ENCODE peak calls at places on chromosomes 12 and 14, in six cellular contexts. K is IMR-90, M is RWPE1, C is HepG2, E is fibroblast of pulmonary artery, D is AG04449. U is an unnamed sample.

GRCh38 chr12:123931686-123932321 is 40.8 kb downstream of the CCDC92 start:
- DNase-seq in C (no peak), K (no peak), E (no peak), D (no peak), M (no peak), U (no peak)

GRCh38 chr12:59322473-59322872 is 273.4 kb upstream of the SLC16A7 start:
- DNase-seq in M (no peak), K (no peak), E (no peak), C (no peak), D (no peak), U (no peak)

GRCh38 chr14:95218006-95218405 is 60.7 kb upstream of the DICER1 start:
- DNase-seq in E (no peak), M (no peak), C (no peak), K (no peak), D (no peak), U (no peak)

GRCh38 chr14:70731447-70732239 is 77.7 kb downstream of the MAP3K9 start:
- DNase-seq in C (no peak), M (no peak), D (no peak), K (no peak), E (no peak), U (no peak)

GRCh38 chr12:96387981-96388380 is 12.3 kb downstream of the CDK17 start:
- DNase-seq in M (no peak), D (no peak), C (no peak), E (no peak), K (no peak), U (no peak)

GRCh38 chr12:93849946-93850345 is 172.8 kb downstream of the CRADD start:
- DNase-seq in E (no peak), D (no peak), M (no peak), K (no peak), C (no peak), U (no peak)

GRCh38 chr14:99242816-99243795 is 28.9 kb downstream of the BCL11B start:
- DNase-seq in D (no peak), K (no peak), C (no peak), M (no peak), E (no peak), U (no peak)

GRCh38 chr12:15629108-15629507 is 160.1 kb downstream of the EPS8 start:
- DNase-seq in D (peak; percentile 71), M (peak; percentile 42), C (peak; percentile 99), E (peak; percentile 99), K (peak; percentile 98), U (peak; percentile 81)

GRCh38 chr14:37681486-37681885 is 86.1 kb downstream of the TTC6 start:
- DNase-seq in E (no peak), D (no peak), K (no peak), C (no peak), M (no peak), U (no peak)

GRCh38 chr14:65792208-65792905 is 379.8 kb downstream of the FUT8 start:
- DNase-seq in M (no peak), D (no peak), K (peak; percentile 37), C (no peak), E (no peak), U (peak; percentile 73)

GRCh38 chr14:91870001-91870400 is 2.7 kb upstream of the TC2N start:
- DNase-seq in M (peak; percentile 27), D (no peak), K (no peak), C (peak; percentile 5), E (no peak), U (no peak)

GRCh38 chr12:40281791-40282364 is 57.1 kb downstream of the LRRK2 start:
- DNase-seq in K (no peak), M (no peak), D (no peak), C (no peak), E (no peak), U (no peak)

GRCh38 chr12:10304161-10304574 is 3.5 kb upstream of the KLRD1 start:
- DNase-seq in D (peak; percentile 31), C (no peak), E (peak; percentile 14), K (peak; percentile 87), M (no peak), U (peak; percentile 80)

GRCh38 chr12:127070512-127071157 is 1196.3 kb upstream of the TMEM132C start:
- DNase-seq in M (no peak), E (no peak), D (no peak), K (no peak), C (no peak), U (no peak)

GRCh38 chr12:12705833-12706520 is 10.0 kb upstream of the GPR19 start:
- DNase-seq in M (no peak), D (no peak), C (no peak), K (no peak), E (no peak), U (no peak)

GRCh38 chr14:52961060-52961639 is 10.3 kb upstream of the FERMT2 start:
- DNase-seq in K (peak; percentile 68), C (peak; percentile 70), D (no peak), M (peak; percentile 72), E (peak; percentile 84), U (peak; percentile 57)

GRCh38 chr12:4169959-4170358 is 103.6 kb upstream of the CCND2 start:
- DNase-seq in D (no peak), E (no peak), K (no peak), M (no peak), C (no peak), U (no peak)

GRCh38 chr14:61145258-61145902 is 135.8 kb downstream of the TMEM30B start:
- DNase-seq in D (peak; percentile 94), M (peak; percentile 61), C (no peak), K (peak; percentile 99), E (peak; percentile 80), U (peak; percentile 89)

GRCh38 chr14:106286697-106287290 is 760.4 kb downstream of the TMEM121 start:
- DNase-seq in E (no peak), M (no peak), K (no peak), D (no peak), C (no peak), U (no peak)

GRCh38 chr12:6493580-6494350 is at the start of gene NCAPD2:
- DNase-seq in D (peak; percentile 55), K (peak; percentile 93), C (peak; percentile 94), M (peak; percentile 97), E (peak; percentile 96), U (peak; percentile 97)
- TF ChIP-seq CTCF in D (peak; percentile 24), K (no peak), C (no peak), M (no peak), E (no peak), U (peak; percentile 66)

GRCh38 chr14:74765721-74766120 is 2.6 kb downstream of the YLPM1 start:
- DNase-seq in M (no peak), C (no peak), K (no peak), D (no peak), E (no peak), U (no peak)

GRCh38 chr14:74763803-74764531 is 851 bp downstream of the YLPM1 start:
- DNase-seq in K (peak; percentile 17), E (no peak), M (peak; percentile 38), D (no peak), C (no peak), U (peak; percentile 7)

GRCh38 chr14:74762917-74763802 is at the start of gene YLPM1:
- DNase-seq in D (peak; percentile 86), E (peak; percentile 99), M (peak; percentile 91), K (peak; percentile 98), C (peak; percentile 94), U (peak; percentile 98)
- TF ChIP-seq CTCF in D (peak; percentile 76), E (peak; percentile 39), M (peak; percentile 73), K (peak; percentile 75), C (peak; percentile 85), U (peak; percentile 37)

GRCh38 chr14:69490219-69490918 is 5.8 kb downstream of the PLEKHD1 start:
- DNase-seq in C (no peak), D (no peak), E (no peak), K (no peak), M (no peak), U (no peak)
- TF ChIP-seq CTCF in C (no peak), D (no peak), E (no peak), K (no peak), M (no peak), U (no peak)

DNA sequence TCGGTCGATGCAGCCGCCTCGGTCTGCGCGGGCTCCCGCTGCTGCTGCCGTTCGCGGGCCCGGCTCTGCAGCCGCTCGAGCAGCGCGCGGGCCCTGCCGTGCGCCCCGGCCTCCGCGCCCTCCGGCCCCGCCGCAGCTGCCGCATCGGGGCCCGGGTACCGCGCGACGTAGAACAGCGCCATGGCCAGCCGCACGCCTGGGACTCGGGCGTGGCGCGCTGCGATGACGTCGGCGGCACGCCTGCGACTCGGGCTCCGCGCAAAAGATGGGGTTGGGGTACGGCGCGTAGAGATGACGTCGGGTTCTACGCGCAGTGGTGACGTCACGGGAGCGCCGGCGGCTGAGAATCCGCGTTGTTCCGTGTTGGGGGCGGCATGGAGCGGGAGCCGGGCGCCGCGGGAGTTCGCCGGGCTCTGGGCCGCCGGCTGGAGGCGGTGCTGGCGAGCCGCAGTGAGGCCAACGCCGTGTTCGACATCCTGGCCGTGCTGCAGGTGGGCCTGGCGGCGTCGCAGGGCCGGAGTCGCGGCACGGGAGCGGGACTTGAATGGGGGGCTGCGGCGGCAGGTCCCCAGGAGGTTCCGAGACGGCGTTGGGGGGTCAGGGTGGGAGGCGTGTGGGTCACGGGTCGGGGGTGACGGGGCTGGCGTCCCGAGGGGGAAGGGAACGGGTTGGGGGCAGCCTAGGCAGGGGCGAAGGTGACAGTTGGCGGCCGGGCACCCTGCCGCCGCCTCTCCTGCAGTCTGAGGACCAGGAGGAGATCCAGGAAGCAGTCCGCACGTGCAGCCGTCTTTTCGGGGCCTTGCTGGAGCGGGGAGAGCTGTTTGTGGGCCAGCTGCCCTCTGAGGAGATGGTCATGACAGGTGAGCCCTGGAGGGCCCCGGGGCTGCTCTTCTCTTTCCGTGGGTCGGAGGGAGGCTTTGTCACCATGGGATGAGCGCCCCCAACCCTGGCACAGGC is at the start of the genes DDX51 and NOC4L:
- DNase-seq in E (peak; percentile 96), D (peak; percentile 58), C (peak; percentile 81), M (peak; percentile 96), K (peak; percentile 93), U (peak; percentile 90)
- TF ChIP-seq CTCF in E (no peak), D (no peak), C (peak; percentile 53), M (no peak), K (peak; percentile 7), U (no peak)

DNA sequence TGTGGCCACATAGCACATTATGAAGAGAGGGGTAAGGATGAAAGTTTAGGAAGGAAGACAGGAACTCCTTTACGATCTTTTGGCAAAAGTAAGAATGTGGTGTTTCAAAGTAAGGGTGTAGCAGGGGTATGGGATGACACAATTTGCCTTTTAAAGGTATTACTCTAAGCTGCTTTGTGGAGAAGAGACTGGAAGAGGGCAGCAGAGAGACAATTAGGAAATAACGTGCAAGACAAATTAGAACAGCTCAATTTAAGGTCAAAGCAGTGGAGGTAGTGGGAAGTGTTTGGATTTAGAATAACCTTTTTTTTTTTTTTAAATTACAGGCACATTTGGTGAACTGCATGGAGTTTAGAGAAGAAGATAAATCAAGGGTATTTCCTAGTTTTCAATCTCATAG is 342.6 kb downstream of the NOVA1 start:
- DNase-seq in D (no peak), K (peak; percentile 31), M (peak; percentile 1), C (no peak), E (peak; percentile 71), U (peak; percentile 0)
- TF ChIP-seq CTCF in D (no peak), K (peak; percentile 56), M (peak; percentile 16), C (no peak), E (peak; percentile 69), U (peak; percentile 28)

GRCh38 chr12:63103489-63104131 is 47.4 kb downstream of the AVPR1A start:
- DNase-seq in M (peak; percentile 26), K (peak; percentile 23), D (no peak), E (peak; percentile 44), C (peak; percentile 15), U (peak; percentile 3)
- TF ChIP-seq CTCF in M (peak; percentile 80), K (peak; percentile 61), D (peak; percentile 56), E (peak; percentile 76), C (peak; percentile 72), U (peak; percentile 89)

GRCh38 chr12:24888813-24889212 is 60.1 kb downstream of the BCAT1 start:
- DNase-seq in E (no peak), M (no peak), K (no peak), C (no peak), D (no peak), U (no peak)
- TF ChIP-seq CTCF in E (no peak), M (no peak), K (no peak), C (no peak), D (no peak), U (no peak)